ENCODE peak calls at places on chromosomes 7 and 10, in four cellular contexts. S is H1, D is mesendoderm, A is IMR-90. P is an unnamed sample.

GRCh38 chr10:113359664-113360063 is 193.2 kb upstream of the HABP2 start:
- DNase-seq in S (no peak), D (no peak), A (no peak), P (no peak)

GRCh38 chr10:53864850-53865249 is 936.2 kb downstream of the PCDH15 start:
- DNase-seq in S (no peak), D (no peak), A (no peak), P (no peak)

GRCh38 chr7:11743016-11743415 is 89.0 kb downstream of the THSD7A start:
- DNase-seq in S (no peak), D (no peak), A (no peak), P (no peak)

GRCh38 chr7:139526578-139527544 is 3.4 kb downstream of the CLEC2L start:
- DNase-seq in S (no peak), D (no peak), A (peak; percentile 98), P (no peak)

GRCh38 chr10:50740351-50740688 is 584 bp downstream of the ASAH2B start:
- DNase-seq in S (no peak), D (no peak), A (peak; percentile 82), P (no peak)

GRCh38 chr10:79443338-79444242 is 1.8 kb downstream of the ZCCHC24 start:
- DNase-seq in S (no peak), D (no peak), A (peak; percentile 51), P (no peak)

GRCh38 chr7:99030145-99030856 is 113.6 kb downstream of the SMURF1 start:
- DNase-seq in S (no peak), D (no peak), A (no peak), P (no peak)

GRCh38 chr7:117190746-117191435 is 132.0 kb downstream of the WNT2 start:
- DNase-seq in S (no peak), D (no peak), A (no peak), P (no peak)

GRCh38 chr7:155257482-155258232 is 40.0 kb upstream of the INSIG1 start:
- DNase-seq in S (no peak), D (no peak), A (no peak), P (no peak)

GRCh38 chr10:31929260-31929985 is 792 bp upstream of the ARHGAP12 start:
- DNase-seq in S (no peak), D (peak; percentile 72), A (no peak), P (peak; percentile 46)

GRCh38 chr10:130046591-130046990 is 64.0 kb downstream of the C10orf143 start:
- DNase-seq in S (no peak), D (no peak), A (no peak), P (no peak)

GRCh38 chr10:110149259-110149658 is 58.1 kb upstream of the MXI1 start:
- DNase-seq in S (no peak), D (no peak), A (no peak), P (no peak)

GRCh38 chr10:110153396-110153795 is 54.0 kb upstream of the MXI1 start:
- DNase-seq in S (no peak), D (no peak), A (no peak), P (no peak)

GRCh38 chr10:110151871-110152270 is 55.5 kb upstream of the MXI1 start:
- DNase-seq in S (no peak), D (no peak), A (no peak), P (no peak)

GRCh38 chr10:110151467-110151866 is 55.9 kb upstream of the MXI1 start:
- DNase-seq in S (no peak), D (no peak), A (no peak), P (no peak)

GRCh38 chr10:110150981-110151380 is 56.4 kb upstream of the MXI1 start:
- DNase-seq in S (no peak), D (no peak), A (no peak), P (no peak)
- H2BK5ac ChIP-seq in S (no peak overlapping the region), D (no peak overlapping the region), A (no peak overlapping the region), P (no peak overlapping the region)

GRCh38 chr10:30027057-30028005 is 32.1 kb downstream of the JCAD start:
- DNase-seq in S (peak; percentile 21), D (peak; percentile 71), A (no peak), P (peak; percentile 72)
- H3K23ac ChIP-seq in S (no peak overlapping the region), D (no peak overlapping the region), A (no peak overlapping the region), P (no peak overlapping the region)

GRCh38 chr7:29106128-29106988 is 40.0 kb downstream of the CPVL start:
- DNase-seq in S (peak; percentile 21), D (peak; percentile 82), A (peak; percentile 60), P (peak; percentile 49)

GRCh38 chr7:29112721-29113120 is 33.6 kb downstream of the CPVL start:
- DNase-seq in S (no peak), D (no peak), A (no peak), P (no peak)

GRCh38 chr7:29109356-29109755 is 37.0 kb downstream of the CPVL start:
- DNase-seq in S (no peak), D (no peak), A (no peak), P (no peak)

GRCh38 chr7:29107056-29107455 is 39.3 kb downstream of the CPVL start:
- DNase-seq in S (no peak), D (no peak), A (no peak), P (no peak)

DNA sequence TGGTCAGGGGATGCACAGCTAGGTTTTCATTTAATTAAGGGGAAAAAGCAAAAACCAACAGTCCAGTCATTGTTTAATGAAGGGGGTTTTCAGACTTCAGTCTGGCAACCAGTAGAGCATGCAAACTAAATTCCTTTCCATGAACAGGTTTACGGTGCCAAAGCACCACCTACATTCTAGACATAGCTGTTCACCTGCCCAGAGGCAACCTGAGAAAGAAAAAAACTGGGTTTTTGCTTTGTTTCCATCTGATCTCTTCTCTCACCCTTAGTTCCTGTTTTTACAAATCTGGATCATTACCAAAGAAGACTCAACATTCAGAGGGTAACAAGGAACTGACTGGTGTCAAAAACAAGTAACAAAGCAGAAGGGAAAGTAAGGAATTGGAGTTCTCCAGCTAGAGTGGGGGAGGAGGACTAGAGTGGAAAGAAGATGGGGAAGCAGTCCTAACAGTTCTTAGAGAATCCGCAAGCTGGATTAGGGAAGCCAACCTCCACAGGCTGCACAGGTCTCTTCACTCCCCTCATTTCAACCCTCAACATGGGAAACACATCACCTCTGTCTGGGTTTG is 36.4 kb downstream of the CPVL start:
- DNase-seq in S (no peak), D (no peak), A (no peak), P (no peak)
- H2BK5ac ChIP-seq in S (no peak overlapping the region), D (no peak overlapping the region), A (no peak overlapping the region), P (no peak overlapping the region)

GRCh38 chr10:5609952-5610616 is 56.3 kb downstream of the ASB13 start:
- DNase-seq in S (no peak), D (no peak), A (no peak), P (no peak)
- H3K23ac ChIP-seq in S (no peak overlapping the region), D (no peak overlapping the region), A (no peak overlapping the region), P (no peak overlapping the region)

DNA sequence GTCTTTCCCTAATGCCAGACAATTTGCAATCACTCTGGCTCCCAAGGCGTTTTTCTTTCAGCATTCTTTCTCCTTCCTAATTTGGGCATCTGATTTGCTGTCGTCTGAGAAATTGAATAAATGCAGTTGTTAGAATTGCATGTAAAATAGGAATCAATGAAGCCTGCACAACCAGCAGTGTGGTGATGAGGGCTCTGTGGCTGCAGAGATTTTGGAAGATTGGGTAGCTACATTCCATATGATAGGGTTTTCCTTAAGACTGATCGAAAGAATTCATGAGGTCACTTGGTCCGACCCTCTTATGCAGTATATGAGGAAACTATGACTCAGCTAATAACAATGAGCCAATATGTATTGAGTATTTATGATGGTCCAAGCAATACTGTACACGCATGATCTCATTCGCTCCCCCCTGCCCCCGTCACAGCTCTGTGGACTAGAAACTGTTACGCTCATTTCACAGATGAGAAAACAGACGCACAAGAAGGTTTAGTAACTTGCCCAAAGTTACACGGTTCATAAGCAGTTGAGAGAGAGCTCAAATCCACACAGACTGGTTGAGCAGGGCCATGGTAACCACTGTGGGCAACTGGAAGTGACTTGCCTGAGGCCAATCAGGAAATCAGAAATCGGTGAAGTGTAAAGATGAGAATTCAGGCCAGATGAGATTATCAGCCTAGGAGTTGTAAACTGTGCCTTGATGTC is 527.2 kb downstream of the GATA3 start:
- DNase-seq in S (no peak), D (no peak), A (no peak), P (no peak)
- H2BK5ac ChIP-seq in S (no peak overlapping the region), D (no peak overlapping the region), A (no peak overlapping the region), P (no peak overlapping the region)

GRCh38 chr10:67402620-67403019 is 293.4 kb downstream of the CTNNA3 start:
- DNase-seq in S (no peak), D (no peak), A (no peak), P (no peak)
- H3K23ac ChIP-seq in S (no peak overlapping the region), D (no peak overlapping the region), A (no peak overlapping the region), P (no peak overlapping the region)

GRCh38 chr7:143380264-143380645 is 890 bp upstream of the ZYX start:
- DNase-seq in S (peak; percentile 50), D (peak; percentile 93), A (peak; percentile 82), P (peak; percentile 87)

GRCh38 chr7:143382791-143383641 is 1.9 kb downstream of the ZYX start:
- DNase-seq in S (no peak), D (no peak), A (no peak), P (peak; percentile 25)

GRCh38 chr7:143380646-143381426 is at the start of gene ZYX:
- DNase-seq in S (peak; percentile 87), D (peak; percentile 98), A (peak; percentile 95), P (peak; percentile 96)

GRCh38 chr7:143382126-143382790 is 1.1 kb downstream of the ZYX start:
- DNase-seq in S (no peak), D (no peak), A (no peak), P (no peak)

DNA sequence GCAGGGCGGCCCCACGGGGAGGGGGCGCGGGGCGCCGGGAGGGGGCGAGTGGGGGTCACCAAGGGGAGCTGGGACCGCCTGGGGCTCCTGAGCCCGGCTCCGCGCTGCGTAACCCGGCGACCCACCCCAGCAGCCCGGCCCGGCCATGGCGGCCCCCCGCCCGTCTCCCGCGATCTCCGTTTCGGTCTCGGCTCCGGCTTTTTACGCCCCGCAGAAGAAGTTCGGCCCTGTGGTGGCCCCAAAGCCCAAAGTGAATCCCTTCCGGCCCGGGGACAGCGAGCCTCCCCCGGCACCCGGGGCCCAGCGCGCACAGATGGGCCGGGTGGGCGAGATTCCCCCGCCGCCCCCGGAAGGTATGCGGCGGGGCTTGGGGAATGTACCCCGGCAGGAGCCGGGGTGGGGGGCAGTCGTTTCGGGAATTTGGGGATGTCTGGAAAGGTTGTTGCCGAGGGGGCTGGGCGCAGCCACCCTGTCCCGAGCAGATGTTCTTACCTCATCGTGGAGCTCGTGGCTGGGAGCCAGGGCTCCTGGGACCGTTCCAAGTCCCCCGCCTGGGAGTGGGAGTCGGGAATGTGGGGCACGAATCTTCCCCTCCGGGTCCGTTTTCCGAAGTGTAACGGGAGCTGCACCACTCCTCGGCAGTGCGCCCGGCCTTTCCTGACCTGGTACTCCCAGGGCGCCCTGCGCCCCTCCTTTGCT is 431 bp downstream of the ZYX start:
- DNase-seq in S (no peak), D (no peak), A (peak; percentile 79), P (peak; percentile 28)
- H2BK5ac ChIP-seq in S (no peak overlapping the region), D (peak overlapping the region; percentile 50), A (peak overlapping the region; percentile 77), P (no peak overlapping the region)

GRCh38 chr7:156577645-156578577 is 62.7 kb upstream of the RNF32 start:
- DNase-seq in S (no peak), D (no peak), A (no peak), P (no peak)

GRCh38 chr7:156579566-156579965 is 61.0 kb upstream of the RNF32 start:
- DNase-seq in S (no peak), D (peak; percentile 64), A (no peak), P (no peak)

GRCh38 chr7:156580036-156580435 is 60.5 kb upstream of the RNF32 start:
- DNase-seq in S (no peak), D (no peak), A (no peak), P (no peak)

GRCh38 chr7:156578978-156579430 is 61.6 kb upstream of the RNF32 start:
- DNase-seq in S (no peak), D (peak; percentile 65), A (no peak), P (peak; percentile 54)

DNA sequence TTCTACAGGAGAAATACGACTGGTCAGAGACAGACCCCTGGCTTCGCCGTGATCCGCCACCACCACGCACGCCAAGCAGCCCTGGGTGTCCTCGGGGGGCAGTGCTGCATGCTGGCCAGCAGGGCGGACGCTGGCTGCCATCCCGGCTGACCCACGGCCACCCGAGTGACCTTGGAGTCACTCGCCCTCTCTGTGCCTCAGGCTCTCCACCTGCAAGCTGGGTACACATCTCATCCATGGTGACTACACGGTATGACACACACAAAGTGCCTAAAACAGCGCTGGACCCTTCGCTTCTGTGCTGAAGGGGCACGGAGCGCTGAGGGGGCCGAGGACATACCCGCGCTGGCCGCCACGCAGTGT is 62.0 kb upstream of the RNF32 start:
- DNase-seq in S (no peak), D (peak; percentile 26), A (no peak), P (peak; percentile 63)
- H3K23ac ChIP-seq in S (no peak overlapping the region), D (no peak overlapping the region), A (no peak overlapping the region), P (no peak overlapping the region)